ENCODE peak calls at places on chromosomes 2 and 18, in nine cellular contexts. J is activated CD8-positive, alpha-beta memory T cell treated with anti-CD3 and anti-CD28 coated beads, Interleukin-2, amount 10 ng/mL, durations not matched to agents 7 days and 5 days; C is BJ; B is sigmoid colon; Y is fibroblast of lung; R is activated naive CD4-positive, alpha-beta T cell; M is nephron progenitor cell; F is lower lobe of right lung; E is Kasumi-1. V is an unnamed sample.

GRCh38 chr18:48563027-48563426 is 24.2 kb downstream of the CTIF start:
- DNase-seq in J (no peak), C (peak), B (no peak), Y (peak), R (no peak), M (no peak), F (no peak), E (peak), V (no peak)

GRCh38 chr2:152615177-152615576 is 102.1 kb downstream of the PRPF40A start:
- DNase-seq in J (no peak), C (no peak), B (no peak), Y (no peak), R (no peak), M (no peak), F (no peak), E (no peak), V (no peak)

GRCh38 chr2:71130325-71131260 is at the start of gene MPHOSPH10:
- DNase-seq in J (peak), C (peak), B (peak), Y (peak), R (peak), M (peak), F (peak), E (peak), V (peak)

GRCh38 chr2:209102319-209102718 is 321.5 kb upstream of the MAP2 start:
- DNase-seq in J (no peak), C (no peak), B (no peak), Y (no peak), R (no peak), M (no peak), F (no peak), E (no peak), V (no peak)

GRCh38 chr2:188199716-188200128 is 92.0 kb upstream of the GULP1 start:
- DNase-seq in J (no peak), C (peak), B (no peak), Y (peak), R (no peak), M (no peak), F (no peak), E (no peak), V (no peak)

GRCh38 chr2:135245055-135245454 is 193.0 kb downstream of the RAB3GAP1 start:
- DNase-seq in J (peak), C (no peak), B (no peak), Y (peak), R (no peak), M (no peak), F (no peak), E (peak), V (no peak)

GRCh38 chr2:203893823-203894222 is 26.3 kb downstream of the CTLA4 start:
- DNase-seq in J (no peak), C (no peak), B (peak), Y (no peak), R (no peak), M (no peak), F (no peak), E (no peak), V (no peak)

GRCh38 chr2:186959486-186959885 is 110.5 kb upstream of the ZSWIM2 start:
- DNase-seq in J (peak), C (no peak), B (no peak), Y (no peak), R (no peak), M (no peak), F (no peak), E (no peak), V (no peak)

GRCh38 chr2:238914648-238915015 is 66.7 kb downstream of the TWIST2 start:
- DNase-seq in J (no peak), C (no peak), B (peak), Y (peak), R (no peak), M (no peak), F (no peak), E (no peak), V (no peak)

GRCh38 chr2:149800624-149801220 is 213.1 kb upstream of the MMADHC start:
- DNase-seq in J (no peak), C (no peak), B (no peak), Y (no peak), R (no peak), M (no peak), F (no peak), E (no peak), V (no peak)

GRCh38 chr2:219001100-219001576 is 7.9 kb upstream of the CRYBA2 start:
- DNase-seq in J (no peak), C (no peak), B (no peak), Y (no peak), R (no peak), M (no peak), F (no peak), E (no peak), V (no peak)

V was measured in mesothelial cell of epicardium.